ENCODE peak calls at places on chromosomes 12 and 14, in ten cellular contexts. N is kidney; Q is endothelial cell; M is BJ; K is progenitor cell of endocrine pancreas; Z is upper lobe of right lung; W is CD4-positive, alpha-beta T cell; S is B cell; L is HFF-Myc; P is mucosa of descending colon. C is an unnamed sample.
A peak's percentile ranks its signal among the peaks of the same experiment; 100 is the strongest.

GRCh38 chr12:124032265-124032886 is 59.4 kb downstream of the ZNF664 start:
- DNase-seq in Q (peak; percentile 62), P (no peak), K (no peak), S (peak; percentile 64), W (no peak), Z (no peak), N (no peak), L (peak; percentile 47), M (no peak), C (peak; percentile 39)

GRCh38 chr14:32933943-32934890 is 4.5 kb upstream of the NPAS3 start:
- DNase-seq in L (no peak), P (peak; percentile 30), K (peak; percentile 29), Q (peak; percentile 38), W (no peak), N (peak; percentile 82), Z (no peak), S (no peak), M (no peak), C (peak; percentile 18)

GRCh38 chr14:103284574-103285467 is 49.2 kb upstream of the EIF5 start:
- DNase-seq in N (no peak), L (no peak), M (no peak), K (no peak), W (no peak), P (no peak), Z (no peak), S (no peak), Q (no peak), C (no peak)

GRCh38 chr14:87989613-87990299 is 3.2 kb downstream of the GALC start:
- DNase-seq in N (no peak), M (no peak), P (no peak), Z (no peak), S (no peak), W (no peak), Q (no peak), K (no peak), L (no peak), C (no peak)

GRCh38 chr14:96423446-96424103 is 31.6 kb downstream of the AK7 start:
- DNase-seq in K (no peak), L (no peak), Q (no peak), W (no peak), M (no peak), S (no peak), N (no peak), P (no peak), Z (no peak), C (no peak)

GRCh38 chr14:85607571-85608219 is 77.8 kb downstream of the FLRT2 start:
- DNase-seq in L (peak; percentile 33), M (peak; percentile 98), Q (no peak), W (no peak), K (no peak), N (no peak), P (no peak), Z (no peak), S (no peak), C (no peak)

GRCh38 chr12:49144384-49144783 is 13.2 kb upstream of the TUBA1B start:
- DNase-seq in Z (no peak), Q (no peak), K (no peak), L (no peak), S (no peak), N (no peak), M (no peak), W (no peak), P (no peak), C (no peak)

GRCh38 chr12:132491761-132492378 is 1.9 kb downstream of the FBRSL1 start:
- DNase-seq in L (no peak), Z (no peak), W (no peak), P (no peak), K (no peak), S (no peak), N (no peak), Q (no peak), M (no peak), C (peak; percentile 22)

GRCh38 chr14:100681111-100681510 is 45.6 kb upstream of the DLK1 start:
- DNase-seq in K (no peak), S (no peak), N (no peak), W (no peak), L (no peak), Q (no peak), M (no peak), Z (no peak), P (no peak), C (no peak)

GRCh38 chr14:100680439-100681051 is 46.1 kb upstream of the DLK1 start:
- DNase-seq in M (no peak), W (no peak), L (no peak), P (no peak), S (no peak), N (peak; percentile 87), Z (no peak), K (no peak), Q (no peak), C (no peak)

GRCh38 chr14:100679170-100679569 is 47.5 kb upstream of the DLK1 start:
- DNase-seq in S (no peak), L (no peak), K (no peak), W (no peak), Z (no peak), N (no peak), M (no peak), Q (no peak), P (no peak), C (no peak)

GRCh38 chr14:100677925-100678765 is 48.5 kb upstream of the DLK1 start:
- DNase-seq in W (no peak), S (no peak), N (no peak), M (peak; percentile 53), P (peak; percentile 73), K (no peak), Z (no peak), L (peak; percentile 94), Q (no peak), C (peak; percentile 81)

DNA sequence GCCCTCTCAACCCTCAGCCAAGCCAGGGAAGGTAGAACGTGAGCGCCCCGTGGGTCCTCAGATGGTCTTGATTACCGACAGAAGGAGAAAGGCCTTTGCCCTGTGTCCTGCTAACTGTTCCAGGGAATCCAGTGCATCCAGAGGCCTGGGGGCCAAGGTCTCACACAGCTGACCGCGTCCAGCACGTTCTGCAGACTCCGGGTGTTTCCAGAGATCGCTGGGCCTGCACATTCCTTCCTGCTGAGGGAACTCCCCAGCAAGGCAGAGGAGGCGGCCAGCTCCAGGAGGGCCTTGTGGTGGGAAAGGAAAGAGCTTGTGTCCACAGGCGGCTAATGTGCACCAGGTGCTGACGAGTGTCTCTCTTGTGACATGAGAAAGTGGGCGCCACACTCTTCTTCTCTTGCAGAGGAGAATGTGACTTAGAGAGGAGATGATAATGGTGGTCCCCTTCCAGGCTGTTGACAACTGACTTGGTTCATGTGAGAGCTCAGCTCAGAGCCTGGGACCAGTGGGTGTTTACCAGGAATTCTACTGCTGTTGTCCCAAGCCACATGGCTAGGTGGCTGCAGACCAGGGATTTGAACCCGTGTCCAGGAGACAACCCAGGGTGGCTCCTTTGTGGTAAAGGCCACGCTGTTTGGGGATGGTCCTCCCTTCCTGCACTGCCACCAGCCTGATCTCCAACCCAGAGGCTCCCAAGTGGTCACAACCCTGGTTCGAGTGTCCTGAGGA is 46.8 kb upstream of the DLK1 start:
- DNase-seq in Z (no peak), L (peak; percentile 80), S (no peak), M (peak; percentile 86), W (no peak), K (no peak), N (peak; percentile 89), P (no peak), Q (no peak), C (peak; percentile 63)
- TF ChIP-seq CTCF in Z (no peak), L (peak; percentile 29), S (no peak), M (peak; percentile 57), W (no peak), K (no peak), N (no peak), P (no peak), Q (no peak), C (no peak)

DNA sequence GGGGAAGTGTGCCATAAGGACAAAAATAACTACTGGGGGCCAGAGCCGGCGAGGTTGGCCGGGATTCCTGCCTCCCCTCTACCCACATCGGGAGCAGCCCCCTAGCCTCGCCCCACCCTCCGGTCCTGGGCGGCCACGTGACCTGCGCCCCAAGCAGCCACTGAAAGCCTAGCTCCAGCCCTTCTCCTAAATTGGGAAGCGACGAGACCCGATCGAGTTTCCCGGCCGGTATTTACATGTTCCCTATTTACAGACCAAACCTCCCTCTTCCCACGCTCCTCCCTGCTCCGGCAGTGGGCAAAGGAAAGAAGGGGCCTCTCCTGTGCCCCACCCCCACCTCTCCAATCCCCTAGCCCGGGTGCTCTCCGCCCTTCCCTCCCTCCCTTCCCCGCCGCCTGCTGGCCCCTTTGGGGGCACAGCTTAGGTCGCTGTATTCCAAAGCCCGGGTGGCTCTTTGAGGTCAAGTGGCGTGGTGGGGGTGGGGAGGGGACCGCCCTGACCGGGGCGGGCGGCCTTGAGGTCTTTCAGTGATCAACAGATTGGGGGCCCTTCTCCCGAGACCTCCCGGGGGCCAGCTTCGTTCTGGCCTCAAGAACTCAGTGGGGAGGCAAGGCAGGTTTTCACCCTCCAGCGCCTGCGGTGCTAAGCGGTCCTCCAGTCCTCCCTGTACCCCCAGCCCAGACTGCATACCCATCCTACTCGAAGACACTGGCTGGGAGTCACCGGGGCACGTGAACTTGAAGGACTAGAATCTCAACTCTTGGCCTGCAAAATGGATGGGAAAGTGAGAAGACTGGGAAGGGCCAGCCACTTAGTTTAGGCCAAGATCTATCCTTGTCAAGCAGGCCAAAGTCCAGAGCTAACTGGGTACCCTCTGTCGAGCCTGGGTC is 6.3 kb upstream of the CTDSP2 start:
- DNase-seq in M (no peak), S (no peak), P (peak; percentile 39), W (no peak), L (no peak), K (peak; percentile 42), N (peak; percentile 86), Z (peak; percentile 74), Q (peak; percentile 47), C (peak; percentile 78)
- TF ChIP-seq CTCF in M (peak; percentile 28), S (no peak), P (no peak), W (no peak), L (no peak), K (peak; percentile 49), N (no peak), Z (peak; percentile 11), Q (peak; percentile 36), C (peak; percentile 12)

GRCh38 chr12:82671673-82672195 is 15.0 kb upstream of the TMTC2 start:
- DNase-seq in M (no peak), K (no peak), L (no peak), P (no peak), S (no peak), Q (no peak), Z (no peak), W (no peak), N (no peak), C (no peak)

GRCh38 chr12:82665142-82665923 is 21.4 kb upstream of the TMTC2 start:
- DNase-seq in Q (no peak), S (no peak), W (no peak), P (no peak), Z (no peak), M (no peak), N (no peak), K (no peak), L (no peak), C (no peak)

GRCh38 chr12:82663893-82664292 is 22.8 kb upstream of the TMTC2 start:
- DNase-seq in S (no peak), K (no peak), N (no peak), W (no peak), P (no peak), L (no peak), Z (no peak), Q (no peak), M (no peak), C (no peak)

DNA sequence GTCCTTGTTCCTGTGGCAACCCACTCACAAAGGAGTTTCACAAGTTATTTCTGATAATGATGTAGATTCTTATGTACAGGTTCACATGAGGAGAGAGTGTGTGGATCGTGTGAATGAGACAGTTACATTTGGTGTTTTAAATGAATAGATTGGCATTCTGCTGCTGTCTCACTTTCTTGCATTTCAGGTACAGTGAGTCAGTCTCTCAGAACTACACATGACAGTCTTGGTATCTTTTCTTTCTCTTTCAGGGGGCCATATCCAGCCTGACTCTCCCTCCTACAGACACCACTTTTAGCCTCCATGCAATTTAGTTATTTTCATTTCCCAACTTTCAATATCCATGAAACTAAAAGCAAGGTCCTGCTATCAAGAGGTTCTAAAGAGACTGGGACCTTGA is 19.9 kb upstream of the TMTC2 start:
- DNase-seq in K (no peak), P (no peak), N (no peak), W (no peak), M (no peak), Z (no peak), Q (no peak), S (no peak), L (no peak), C (no peak)
- TF ChIP-seq CTCF in K (no peak), P (no peak), N (no peak), W (no peak), M (no peak), Z (no peak), Q (no peak), S (no peak), L (no peak), C (no peak)

DNA sequence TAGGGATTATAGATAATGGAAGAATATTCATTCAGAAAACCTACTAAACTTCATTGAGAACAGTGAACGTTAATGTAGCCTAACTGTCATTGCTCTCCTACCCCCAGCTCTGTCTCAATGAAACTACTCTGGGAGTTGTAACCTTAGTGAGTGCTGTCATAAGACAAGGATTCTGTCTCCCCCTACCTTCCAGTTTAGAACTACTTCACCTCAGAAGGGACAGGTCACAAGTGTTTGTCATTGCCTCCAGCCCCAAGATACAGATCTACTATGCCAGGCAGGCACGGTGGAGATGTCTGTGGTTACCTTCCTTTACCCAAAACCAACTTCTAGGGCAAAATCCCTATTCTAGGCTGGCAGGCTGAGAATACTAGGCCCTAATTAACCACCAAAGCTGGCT is 833.1 kb upstream of the SEL1L start:
- DNase-seq in L (no peak), Q (no peak), P (no peak), S (no peak), K (no peak), Z (no peak), N (no peak), W (no peak), M (no peak), C (no peak)
- TF ChIP-seq CTCF in L (no peak), Q (no peak), P (no peak), S (no peak), K (no peak), Z (no peak), N (no peak), W (no peak), M (no peak), C (no peak)